ENCODE peak calls at places on chromosomes 12 and 14, in seven cellular contexts. E, K, U, S, M, C and Y are unnamed samples.
A peak's percentile ranks its signal among the peaks of the same experiment; 100 is the strongest.

GRCh38 chr12:67241482-67241881 is 27.7 kb upstream of the CAND1 start:
- DNase-seq in E (no peak), K (no peak), U (no peak), S (no peak), M (no peak), C (no peak), Y (no peak)

GRCh38 chr14:38122241-38122640 is 85.5 kb upstream of the SSTR1 start:
- DNase-seq in E (no peak), K (no peak), U (no peak), S (no peak), M (no peak), C (no peak), Y (peak; percentile 73)

GRCh38 chr14:24816929-24817637 is 183.1 kb upstream of the GZMB start:
- DNase-seq in E (no peak), K (no peak), U (no peak), S (no peak), M (no peak), C (no peak), Y (no peak)

GRCh38 chr14:90649096-90649495 is 167.1 kb downstream of the TTC7B start:
- DNase-seq in E (no peak), K (no peak), U (no peak), S (no peak), M (no peak), C (no peak), Y (no peak)

GRCh38 chr14:60652674-60653387 is 3.6 kb upstream of the SIX1 start:
- DNase-seq in E (no peak), K (peak; percentile 28), U (no peak), S (no peak), M (peak; percentile 32), C (no peak), Y (no peak)

GRCh38 chr12:1811281-1811947 is 9.0 kb upstream of the LRTM2 start:
- DNase-seq in E (peak; percentile 25), K (no peak), U (no peak), S (no peak), M (no peak), C (no peak), Y (no peak)

GRCh38 chr12:1972260-1972659 is 32.0 kb downstream of the DCP1B start:
- DNase-seq in E (no peak), K (no peak), U (no peak), S (no peak), M (no peak), C (no peak), Y (no peak)

GRCh38 chr14:81940636-81941035 is 407.0 kb upstream of the SEL1L start:
- DNase-seq in E (no peak), K (no peak), U (no peak), S (no peak), M (no peak), C (no peak), Y (no peak)